ENCODE peak calls at places on chromosomes 6 and 20, in seven cellular contexts. One of them, this sample, is unnamed.

GRCh38 chr6:132020138-132020551 is 69.0 kb upstream of the CCN2 start:
- DNase-seq in mammary epithelial cell: no peak
- DNase-seq in astrocyte: peak; percentile 4
- DNase-seq in HCT116: no peak
- DNase-seq in GM12878: no peak
- DNase-seq in fibroblast of lung: peak; percentile 15
- DNase-seq in IMR-90: peak; percentile 13
- DNase-seq in this sample: peak; percentile 53

GRCh38 chr20:62625921-62626547 is 16.3 kb upstream of the SLCO4A1 start:
- DNase-seq in mammary epithelial cell: no peak
- DNase-seq in astrocyte: no peak
- DNase-seq in HCT116: no peak
- DNase-seq in GM12878: no peak
- DNase-seq in fibroblast of lung: no peak
- DNase-seq in IMR-90: no peak
- DNase-seq in this sample: no peak

GRCh38 chr6:72953901-72954494 is 271.3 kb downstream of the KHDC1L start:
- DNase-seq in mammary epithelial cell: peak; percentile 73
- DNase-seq in astrocyte: peak; percentile 80
- DNase-seq in HCT116: no peak
- DNase-seq in GM12878: no peak
- DNase-seq in fibroblast of lung: peak; percentile 82
- DNase-seq in IMR-90: peak; percentile 61
- DNase-seq in this sample: no peak

GRCh38 chr6:43725643-43726580 is 38.3 kb upstream of the MRPS18A start:
- DNase-seq in mammary epithelial cell: no peak
- DNase-seq in astrocyte: no peak
- DNase-seq in HCT116: no peak
- DNase-seq in GM12878: no peak
- DNase-seq in fibroblast of lung: no peak
- DNase-seq in IMR-90: no peak
- DNase-seq in this sample: peak; percentile 62

GRCh38 chr20:15616626-15617025 is 956.6 kb downstream of the KIF16B start:
- DNase-seq in mammary epithelial cell: no peak
- DNase-seq in astrocyte: no peak
- DNase-seq in HCT116: no peak
- DNase-seq in GM12878: no peak
- DNase-seq in fibroblast of lung: no peak
- DNase-seq in IMR-90: peak; percentile 28
- DNase-seq in this sample: peak; percentile 83

GRCh38 chr20:57783196-57783595 is 73.4 kb upstream of the PMEPA1 start:
- DNase-seq in mammary epithelial cell: no peak
- DNase-seq in astrocyte: no peak
- DNase-seq in HCT116: no peak
- DNase-seq in GM12878: no peak
- DNase-seq in fibroblast of lung: no peak
- DNase-seq in IMR-90: no peak
- DNase-seq in this sample: no peak

GRCh38 chr6:137223370-137224131 is 4.4 kb upstream of the IFNGR1 start:
- DNase-seq in mammary epithelial cell: peak; percentile 12
- DNase-seq in astrocyte: peak; percentile 32
- DNase-seq in HCT116: no peak
- DNase-seq in GM12878: no peak
- DNase-seq in fibroblast of lung: peak; percentile 43
- DNase-seq in IMR-90: peak; percentile 70
- DNase-seq in this sample: peak; percentile 75

GRCh38 chr6:55955684-55956083 is 80.3 kb upstream of the BMP5 start:
- DNase-seq in mammary epithelial cell: no peak
- DNase-seq in astrocyte: no peak
- DNase-seq in HCT116: no peak
- DNase-seq in GM12878: no peak
- DNase-seq in fibroblast of lung: no peak
- DNase-seq in IMR-90: no peak
- DNase-seq in this sample: no peak

GRCh38 chr20:54474866-54475265 is 527 bp upstream of the DOK5 start:
- DNase-seq in mammary epithelial cell: no peak
- DNase-seq in astrocyte: no peak
- DNase-seq in HCT116: no peak
- DNase-seq in GM12878: no peak
- DNase-seq in fibroblast of lung: no peak
- DNase-seq in IMR-90: no peak
- DNase-seq in this sample: peak; percentile 85

GRCh38 chr6:21384211-21384610 is 209.3 kb upstream of the SOX4 start:
- DNase-seq in mammary epithelial cell: no peak
- DNase-seq in astrocyte: peak; percentile 31
- DNase-seq in HCT116: no peak
- DNase-seq in GM12878: no peak
- DNase-seq in fibroblast of lung: peak; percentile 42
- DNase-seq in IMR-90: no peak
- DNase-seq in this sample: no peak

GRCh38 chr6:90039911-90040310 is 145.6 kb downstream of the GJA10 start:
- DNase-seq in mammary epithelial cell: no peak
- DNase-seq in astrocyte: peak; percentile 72
- DNase-seq in HCT116: no peak
- DNase-seq in GM12878: no peak
- DNase-seq in fibroblast of lung: peak; percentile 76
- DNase-seq in IMR-90: peak; percentile 54
- DNase-seq in this sample: no peak

GRCh38 chr20:39533858-39534257 is 571.7 kb downstream of the DHX35 start:
- DNase-seq in mammary epithelial cell: no peak
- DNase-seq in astrocyte: no peak
- DNase-seq in HCT116: no peak
- DNase-seq in GM12878: no peak
- DNase-seq in fibroblast of lung: no peak
- DNase-seq in IMR-90: no peak
- DNase-seq in this sample: no peak

GRCh38 chr20:61520761-61521460 is 268.9 kb downstream of the CDH4 start:
- DNase-seq in mammary epithelial cell: no peak
- DNase-seq in astrocyte: peak; percentile 88
- DNase-seq in HCT116: no peak
- DNase-seq in GM12878: no peak
- DNase-seq in fibroblast of lung: peak; percentile 91
- DNase-seq in IMR-90: peak; percentile 89
- DNase-seq in this sample: peak; percentile 93

GRCh38 chr20:60955687-60956086 is 296.4 kb upstream of the CDH4 start:
- DNase-seq in mammary epithelial cell: no peak
- DNase-seq in astrocyte: no peak
- DNase-seq in HCT116: no peak
- DNase-seq in GM12878: no peak
- DNase-seq in fibroblast of lung: no peak
- DNase-seq in IMR-90: no peak
- DNase-seq in this sample: no peak

GRCh38 chr6:1335367-1336037 is 23.6 kb downstream of the FOXQ1 start:
- DNase-seq in mammary epithelial cell: peak; percentile 97
- DNase-seq in astrocyte: peak; percentile 87
- DNase-seq in HCT116: peak; percentile 87
- DNase-seq in GM12878: no peak
- DNase-seq in fibroblast of lung: peak; percentile 92
- DNase-seq in IMR-90: peak; percentile 76
- DNase-seq in this sample: no peak

GRCh38 chr20:41256516-41256915 is 61.0 kb downstream of the ZHX3 start:
- DNase-seq in mammary epithelial cell: no peak
- DNase-seq in astrocyte: no peak
- DNase-seq in HCT116: no peak
- DNase-seq in GM12878: no peak
- DNase-seq in fibroblast of lung: no peak
- DNase-seq in IMR-90: no peak
- DNase-seq in this sample: no peak

GRCh38 chr20:63599396-63600050 is 25.5 kb upstream of the HELZ2 start:
- DNase-seq in mammary epithelial cell: no peak
- DNase-seq in astrocyte: no peak
- DNase-seq in HCT116: no peak
- DNase-seq in GM12878: no peak
- DNase-seq in fibroblast of lung: no peak
- DNase-seq in IMR-90: no peak
- DNase-seq in this sample: peak; percentile 73

GRCh38 chr6:71419217-71419953 is 130.8 kb downstream of the OGFRL1 start:
- DNase-seq in mammary epithelial cell: no peak
- DNase-seq in astrocyte: no peak
- DNase-seq in HCT116: no peak
- DNase-seq in GM12878: no peak
- DNase-seq in fibroblast of lung: no peak
- DNase-seq in IMR-90: peak; percentile 19
- DNase-seq in this sample: no peak

GRCh38 chr6:33073431-33073871 is at the start of gene HLA-DPA1:
- DNase-seq in mammary epithelial cell: peak; percentile 24
- DNase-seq in astrocyte: no peak
- DNase-seq in HCT116: peak; percentile 8
- DNase-seq in GM12878: peak; percentile 97
- DNase-seq in fibroblast of lung: no peak
- DNase-seq in IMR-90: peak; percentile 11
- DNase-seq in this sample: peak; percentile 87

GRCh38 chr6:139856562-139856961 is 482.1 kb upstream of the CITED2 start:
- DNase-seq in mammary epithelial cell: no peak
- DNase-seq in astrocyte: no peak
- DNase-seq in HCT116: no peak
- DNase-seq in GM12878: no peak
- DNase-seq in fibroblast of lung: no peak
- DNase-seq in IMR-90: no peak
- DNase-seq in this sample: no peak

GRCh38 chr6:139857143-139857542 is 482.7 kb upstream of the CITED2 start:
- DNase-seq in mammary epithelial cell: no peak
- DNase-seq in astrocyte: no peak
- DNase-seq in HCT116: no peak
- DNase-seq in GM12878: no peak
- DNase-seq in fibroblast of lung: no peak
- DNase-seq in IMR-90: no peak
- DNase-seq in this sample: no peak

GRCh38 chr6:139853302-139853992 is 479.0 kb upstream of the CITED2 start:
- DNase-seq in mammary epithelial cell: no peak
- DNase-seq in astrocyte: peak; percentile 45
- DNase-seq in HCT116: no peak
- DNase-seq in GM12878: no peak
- DNase-seq in fibroblast of lung: peak; percentile 55
- DNase-seq in IMR-90: peak; percentile 87
- DNase-seq in this sample: no peak

GRCh38 chr6:139858444-139858843 is 484.0 kb upstream of the CITED2 start:
- DNase-seq in mammary epithelial cell: no peak
- DNase-seq in astrocyte: no peak
- DNase-seq in HCT116: no peak
- DNase-seq in GM12878: no peak
- DNase-seq in fibroblast of lung: no peak
- DNase-seq in IMR-90: no peak
- DNase-seq in this sample: no peak

GRCh38 chr6:139855741-139856206 is 481.3 kb upstream of the CITED2 start:
- DNase-seq in mammary epithelial cell: no peak
- DNase-seq in astrocyte: peak; percentile 36
- DNase-seq in HCT116: no peak
- DNase-seq in GM12878: no peak
- DNase-seq in fibroblast of lung: peak; percentile 45
- DNase-seq in IMR-90: peak; percentile 76
- DNase-seq in this sample: no peak
- H2AFZ ChIP-seq in mammary epithelial cell: no peak overlapping the region
- H2AFZ ChIP-seq in astrocyte: peak overlapping the region; percentile 6
- H2AFZ ChIP-seq in HCT116: no peak overlapping the region
- H2AFZ ChIP-seq in GM12878: no peak overlapping the region
- H2AFZ ChIP-seq in fibroblast of lung: peak overlapping the region; percentile 70
- H2AFZ ChIP-seq in IMR-90: peak overlapping the region; percentile 78
- H2AFZ ChIP-seq in this sample: peak overlapping the region; percentile 59

GRCh38 chr6:159884720-159885119 is 6.1 kb upstream of the MAS1 start:
- DNase-seq in mammary epithelial cell: no peak
- DNase-seq in astrocyte: no peak
- DNase-seq in HCT116: no peak
- DNase-seq in GM12878: no peak
- DNase-seq in fibroblast of lung: no peak
- DNase-seq in IMR-90: no peak
- DNase-seq in this sample: no peak

GRCh38 chr6:159886270-159886669 is 4.5 kb upstream of the MAS1 start:
- DNase-seq in mammary epithelial cell: no peak
- DNase-seq in astrocyte: no peak
- DNase-seq in HCT116: no peak
- DNase-seq in GM12878: no peak
- DNase-seq in fibroblast of lung: no peak
- DNase-seq in IMR-90: no peak
- DNase-seq in this sample: no peak

GRCh38 chr6:159890201-159890600 is 587 bp upstream of the MAS1 start:
- DNase-seq in mammary epithelial cell: no peak
- DNase-seq in astrocyte: no peak
- DNase-seq in HCT116: no peak
- DNase-seq in GM12878: no peak
- DNase-seq in fibroblast of lung: no peak
- DNase-seq in IMR-90: no peak
- DNase-seq in this sample: no peak

GRCh38 chr6:159887761-159888160 is 3.0 kb upstream of the MAS1 start:
- DNase-seq in mammary epithelial cell: no peak
- DNase-seq in astrocyte: no peak
- DNase-seq in HCT116: no peak
- DNase-seq in GM12878: no peak
- DNase-seq in fibroblast of lung: no peak
- DNase-seq in IMR-90: no peak
- DNase-seq in this sample: no peak

GRCh38 chr6:159887146-159887545 is 3.6 kb upstream of the MAS1 start:
- DNase-seq in mammary epithelial cell: no peak
- DNase-seq in astrocyte: no peak
- DNase-seq in HCT116: no peak
- DNase-seq in GM12878: no peak
- DNase-seq in fibroblast of lung: no peak
- DNase-seq in IMR-90: no peak
- DNase-seq in this sample: no peak
- H2AFZ ChIP-seq in mammary epithelial cell: no peak overlapping the region
- H2AFZ ChIP-seq in astrocyte: no peak overlapping the region
- H2AFZ ChIP-seq in HCT116: no peak overlapping the region
- H2AFZ ChIP-seq in GM12878: no peak overlapping the region
- H2AFZ ChIP-seq in fibroblast of lung: no peak overlapping the region
- H2AFZ ChIP-seq in IMR-90: no peak overlapping the region
- H2AFZ ChIP-seq in this sample: no peak overlapping the region

GRCh38 chr6:99522531-99522930 is 7.3 kb upstream of the USP45 start:
- DNase-seq in mammary epithelial cell: peak; percentile 27
- DNase-seq in astrocyte: peak; percentile 45
- DNase-seq in HCT116: no peak
- DNase-seq in GM12878: no peak
- DNase-seq in fibroblast of lung: peak; percentile 67
- DNase-seq in IMR-90: peak; percentile 71
- DNase-seq in this sample: no peak

GRCh38 chr6:99520855-99521556 is 5.8 kb upstream of the USP45 start:
- DNase-seq in mammary epithelial cell: peak; percentile 78
- DNase-seq in astrocyte: peak; percentile 66
- DNase-seq in HCT116: peak; percentile 61
- DNase-seq in GM12878: no peak
- DNase-seq in fibroblast of lung: peak; percentile 82
- DNase-seq in IMR-90: peak; percentile 77
- DNase-seq in this sample: peak; percentile 96

GRCh38 chr6:99519446-99519845 is 4.2 kb upstream of the USP45 start:
- DNase-seq in mammary epithelial cell: no peak
- DNase-seq in astrocyte: no peak
- DNase-seq in HCT116: no peak
- DNase-seq in GM12878: no peak
- DNase-seq in fibroblast of lung: no peak
- DNase-seq in IMR-90: no peak
- DNase-seq in this sample: no peak

GRCh38 chr6:99521557-99522286 is 6.5 kb upstream of the USP45 start:
- DNase-seq in mammary epithelial cell: peak; percentile 12
- DNase-seq in astrocyte: peak; percentile 43
- DNase-seq in HCT116: no peak
- DNase-seq in GM12878: no peak
- DNase-seq in fibroblast of lung: peak; percentile 64
- DNase-seq in IMR-90: peak; percentile 75
- DNase-seq in this sample: no peak
- H2AFZ ChIP-seq in mammary epithelial cell: peak overlapping the region; percentile 98
- H2AFZ ChIP-seq in astrocyte: peak overlapping the region; percentile 95
- H2AFZ ChIP-seq in HCT116: peak overlapping the region; percentile 26
- H2AFZ ChIP-seq in GM12878: peak overlapping the region; percentile 70
- H2AFZ ChIP-seq in fibroblast of lung: peak overlapping the region; percentile 95
- H2AFZ ChIP-seq in IMR-90: peak overlapping the region; percentile 88
- H2AFZ ChIP-seq in this sample: peak overlapping the region; percentile 91

GRCh38 chr6:155466546-155466945 is 10.9 kb upstream of the NOX3 start:
- DNase-seq in mammary epithelial cell: no peak
- DNase-seq in astrocyte: no peak
- DNase-seq in HCT116: no peak
- DNase-seq in GM12878: no peak
- DNase-seq in fibroblast of lung: no peak
- DNase-seq in IMR-90: no peak
- DNase-seq in this sample: peak; percentile 19
- H2AFZ ChIP-seq in mammary epithelial cell: no peak overlapping the region
- H2AFZ ChIP-seq in astrocyte: no peak overlapping the region
- H2AFZ ChIP-seq in HCT116: no peak overlapping the region
- H2AFZ ChIP-seq in GM12878: no peak overlapping the region
- H2AFZ ChIP-seq in fibroblast of lung: no peak overlapping the region
- H2AFZ ChIP-seq in IMR-90: no peak overlapping the region
- H2AFZ ChIP-seq in this sample: no peak overlapping the region